ENCODE peak calls at places on chromosome 10, in six cellular contexts. D is HEK293T; P is breast epithelium; S is EL; V is activated CD4-positive, CD25-positive, alpha-beta regulatory T cell; H is stimulated activated naive CD4-positive, alpha-beta T cell. Q is an unnamed sample.

GRCh38 chr10:80520661-80521488 is 16.8 kb upstream of the SH2D4B start:
- DNase-seq in P (no peak), H (no peak), D (no peak), S (no peak), V (no peak), Q (no peak)

GRCh38 chr10:43938810-43939209 is 290.1 kb upstream of the ZNF32 start:
- DNase-seq in H (no peak), D (no peak), S (no peak), P (no peak), V (no peak), Q (no peak)

GRCh38 chr10:66366163-66366562 is 559.7 kb upstream of the LRRTM3 start:
- DNase-seq in S (no peak), D (no peak), V (no peak), P (no peak), H (no peak), Q (no peak)

GRCh38 chr10:29609696-29610095 is 25.1 kb downstream of the SVIL start:
- DNase-seq in V (no peak), D (no peak), S (no peak), P (no peak), H (no peak), Q (no peak)

GRCh38 chr10:21055339-21056135 is 158.4 kb upstream of the NEBL start:
- DNase-seq in V (no peak), S (no peak), P (no peak), D (no peak), H (peak; percentile 8), Q (no peak)

GRCh38 chr10:68792115-68792514 is 35.2 kb upstream of the STOX1 start:
- DNase-seq in H (peak; percentile 2), S (no peak), D (no peak), V (no peak), P (no peak), Q (no peak)

GRCh38 chr10:73907841-73908517 is 3.0 kb upstream of the PLAU start:
- DNase-seq in D (no peak), S (peak; percentile 66), H (no peak), P (no peak), V (no peak), Q (no peak)

GRCh38 chr10:8130973-8131911 is 76.8 kb downstream of the GATA3 start:
- DNase-seq in V (no peak), S (no peak), D (no peak), P (no peak), H (no peak), Q (no peak)

GRCh38 chr10:46223064-46223480 is 63.7 kb upstream of the ANTXRL start:
- DNase-seq in V (no peak), P (no peak), S (no peak), H (no peak), D (no peak), Q (no peak)

GRCh38 chr10:49163741-49164140 is 24.4 kb downstream of the TMEM273 start:
- DNase-seq in V (no peak), D (no peak), P (no peak), S (peak; percentile 88), H (no peak), Q (no peak)

GRCh38 chr10:9111983-9112382 is 1057.5 kb downstream of the GATA3 start:
- DNase-seq in D (no peak), V (no peak), H (no peak), P (no peak), S (no peak), Q (no peak)

GRCh38 chr10:111739160-111739712 is 444.3 kb downstream of the GPAM start:
- DNase-seq in P (no peak), H (no peak), V (no peak), D (no peak), S (no peak), Q (no peak)